ENCODE peak calls at places on chromosomes 7 and 10, in nine cellular contexts. One of them, this sample, is unnamed.

GRCh38 chr7:20284398-20285143 is 46.1 kb upstream of the ITGB8 start:
- DNase-seq in stomach: no peak
- DNase-seq in cardiac muscle cell: no peak
- DNase-seq in adipocyte: no peak
- DNase-seq in right atrium auricular region: no peak
- DNase-seq in sigmoid colon: no peak
- DNase-seq in PC-3: no peak
- DNase-seq in naive thymus-derived CD4-positive, alpha-beta T cell: no peak
- DNase-seq in heart left ventricle: no peak
- DNase-seq in this sample: no peak

GRCh38 chr7:78151229-78151628 is 352.7 kb downstream of the PHTF2 start:
- DNase-seq in stomach: no peak
- DNase-seq in cardiac muscle cell: peak; percentile 53
- DNase-seq in adipocyte: peak; percentile 84
- DNase-seq in right atrium auricular region: no peak
- DNase-seq in sigmoid colon: no peak
- DNase-seq in PC-3: no peak
- DNase-seq in naive thymus-derived CD4-positive, alpha-beta T cell: no peak
- DNase-seq in heart left ventricle: no peak
- DNase-seq in this sample: no peak

GRCh38 chr7:124813962-124814798 is 48.6 kb upstream of the GPR37 start:
- DNase-seq in stomach: no peak
- DNase-seq in cardiac muscle cell: no peak
- DNase-seq in adipocyte: no peak
- DNase-seq in right atrium auricular region: no peak
- DNase-seq in sigmoid colon: no peak
- DNase-seq in PC-3: no peak
- DNase-seq in naive thymus-derived CD4-positive, alpha-beta T cell: no peak
- DNase-seq in heart left ventricle: no peak
- DNase-seq in this sample: no peak

GRCh38 chr7:33500590-33500989 is 371.2 kb downstream of the BBS9 start:
- DNase-seq in stomach: no peak
- DNase-seq in cardiac muscle cell: peak; percentile 23
- DNase-seq in adipocyte: no peak
- DNase-seq in right atrium auricular region: no peak
- DNase-seq in sigmoid colon: no peak
- DNase-seq in PC-3: no peak
- DNase-seq in naive thymus-derived CD4-positive, alpha-beta T cell: no peak
- DNase-seq in heart left ventricle: no peak
- DNase-seq in this sample: no peak

GRCh38 chr10:52649471-52649870 is 123.1 kb downstream of the MBL2 start:
- DNase-seq in stomach: no peak
- DNase-seq in cardiac muscle cell: no peak
- DNase-seq in adipocyte: no peak
- DNase-seq in right atrium auricular region: no peak
- DNase-seq in sigmoid colon: no peak
- DNase-seq in PC-3: no peak
- DNase-seq in naive thymus-derived CD4-positive, alpha-beta T cell: no peak
- DNase-seq in heart left ventricle: no peak
- DNase-seq in this sample: no peak

GRCh38 chr10:15504101-15504840 is 133.2 kb upstream of the FAM171A1 start:
- DNase-seq in stomach: no peak
- DNase-seq in cardiac muscle cell: peak; percentile 52
- DNase-seq in adipocyte: peak; percentile 76
- DNase-seq in right atrium auricular region: no peak
- DNase-seq in sigmoid colon: no peak
- DNase-seq in PC-3: no peak
- DNase-seq in naive thymus-derived CD4-positive, alpha-beta T cell: no peak
- DNase-seq in heart left ventricle: no peak
- DNase-seq in this sample: no peak

GRCh38 chr7:78677391-78677790 is 776.1 kb downstream of the MAGI2 start:
- DNase-seq in stomach: no peak
- DNase-seq in cardiac muscle cell: no peak
- DNase-seq in adipocyte: peak; percentile 7
- DNase-seq in right atrium auricular region: no peak
- DNase-seq in sigmoid colon: no peak
- DNase-seq in PC-3: no peak
- DNase-seq in naive thymus-derived CD4-positive, alpha-beta T cell: no peak
- DNase-seq in heart left ventricle: no peak
- DNase-seq in this sample: no peak

GRCh38 chr7:40802497-40802896 is 667.7 kb downstream of the SUGCT start:
- DNase-seq in stomach: no peak
- DNase-seq in cardiac muscle cell: no peak
- DNase-seq in adipocyte: no peak
- DNase-seq in right atrium auricular region: no peak
- DNase-seq in sigmoid colon: no peak
- DNase-seq in PC-3: no peak
- DNase-seq in naive thymus-derived CD4-positive, alpha-beta T cell: no peak
- DNase-seq in heart left ventricle: no peak
- DNase-seq in this sample: no peak

GRCh38 chr10:50595785-50596184 is 28.0 kb downstream of the SGMS1 start:
- DNase-seq in stomach: no peak
- DNase-seq in cardiac muscle cell: no peak
- DNase-seq in adipocyte: no peak
- DNase-seq in right atrium auricular region: no peak
- DNase-seq in sigmoid colon: no peak
- DNase-seq in PC-3: no peak
- DNase-seq in naive thymus-derived CD4-positive, alpha-beta T cell: no peak
- DNase-seq in heart left ventricle: no peak
- DNase-seq in this sample: no peak

GRCh38 chr7:8481752-8482446 is 48.5 kb downstream of the NXPH1 start:
- DNase-seq in stomach: no peak
- DNase-seq in cardiac muscle cell: no peak
- DNase-seq in adipocyte: no peak
- DNase-seq in right atrium auricular region: no peak
- DNase-seq in sigmoid colon: no peak
- DNase-seq in PC-3: no peak
- DNase-seq in naive thymus-derived CD4-positive, alpha-beta T cell: no peak
- DNase-seq in heart left ventricle: peak; percentile 13
- DNase-seq in this sample: no peak

GRCh38 chr10:47453435-47454293 is 30.3 kb downstream of the ANXA8 start:
- DNase-seq in stomach: no peak
- DNase-seq in cardiac muscle cell: no peak
- DNase-seq in adipocyte: no peak
- DNase-seq in right atrium auricular region: no peak
- DNase-seq in sigmoid colon: no peak
- DNase-seq in PC-3: no peak
- DNase-seq in naive thymus-derived CD4-positive, alpha-beta T cell: no peak
- DNase-seq in heart left ventricle: no peak
- DNase-seq in this sample: no peak

GRCh38 chr7:76262683-76263402 is 39.6 kb upstream of the HSPB1 start:
- DNase-seq in stomach: peak; percentile 72
- DNase-seq in cardiac muscle cell: peak; percentile 80
- DNase-seq in adipocyte: peak; percentile 78
- DNase-seq in right atrium auricular region: no peak
- DNase-seq in sigmoid colon: no peak
- DNase-seq in PC-3: peak; percentile 73
- DNase-seq in naive thymus-derived CD4-positive, alpha-beta T cell: no peak
- DNase-seq in heart left ventricle: no peak
- DNase-seq in this sample: peak; percentile 80

GRCh38 chr7:47379629-47380324 is 202.1 kb downstream of the TNS3 start:
- DNase-seq in stomach: peak; percentile 92
- DNase-seq in cardiac muscle cell: peak; percentile 82
- DNase-seq in adipocyte: peak; percentile 76
- DNase-seq in right atrium auricular region: peak; percentile 70
- DNase-seq in sigmoid colon: peak; percentile 73
- DNase-seq in PC-3: peak; percentile 83
- DNase-seq in naive thymus-derived CD4-positive, alpha-beta T cell: no peak
- DNase-seq in heart left ventricle: peak; percentile 77
- DNase-seq in this sample: no peak

GRCh38 chr10:114095676-114096331 is 52.1 kb downstream of the ADRB1 start:
- DNase-seq in stomach: no peak
- DNase-seq in cardiac muscle cell: no peak
- DNase-seq in adipocyte: peak; percentile 33
- DNase-seq in right atrium auricular region: no peak
- DNase-seq in sigmoid colon: no peak
- DNase-seq in PC-3: no peak
- DNase-seq in naive thymus-derived CD4-positive, alpha-beta T cell: no peak
- DNase-seq in heart left ventricle: no peak
- DNase-seq in this sample: no peak

GRCh38 chr10:114102253-114102652 is 58.6 kb downstream of the ADRB1 start:
- DNase-seq in stomach: no peak
- DNase-seq in cardiac muscle cell: peak; percentile 24
- DNase-seq in adipocyte: peak; percentile 15
- DNase-seq in right atrium auricular region: no peak
- DNase-seq in sigmoid colon: no peak
- DNase-seq in PC-3: no peak
- DNase-seq in naive thymus-derived CD4-positive, alpha-beta T cell: no peak
- DNase-seq in heart left ventricle: no peak
- DNase-seq in this sample: no peak

GRCh38 chr10:114100848-114101741 is 57.4 kb downstream of the ADRB1 start:
- DNase-seq in stomach: no peak
- DNase-seq in cardiac muscle cell: peak; percentile 72
- DNase-seq in adipocyte: peak; percentile 49
- DNase-seq in right atrium auricular region: no peak
- DNase-seq in sigmoid colon: no peak
- DNase-seq in PC-3: peak; percentile 23
- DNase-seq in naive thymus-derived CD4-positive, alpha-beta T cell: no peak
- DNase-seq in heart left ventricle: peak; percentile 35
- DNase-seq in this sample: no peak

GRCh38 chr10:114094795-114095194 is 51.1 kb downstream of the ADRB1 start:
- DNase-seq in stomach: no peak
- DNase-seq in cardiac muscle cell: no peak
- DNase-seq in adipocyte: no peak
- DNase-seq in right atrium auricular region: no peak
- DNase-seq in sigmoid colon: no peak
- DNase-seq in PC-3: no peak
- DNase-seq in naive thymus-derived CD4-positive, alpha-beta T cell: no peak
- DNase-seq in heart left ventricle: no peak
- DNase-seq in this sample: no peak

DNA sequence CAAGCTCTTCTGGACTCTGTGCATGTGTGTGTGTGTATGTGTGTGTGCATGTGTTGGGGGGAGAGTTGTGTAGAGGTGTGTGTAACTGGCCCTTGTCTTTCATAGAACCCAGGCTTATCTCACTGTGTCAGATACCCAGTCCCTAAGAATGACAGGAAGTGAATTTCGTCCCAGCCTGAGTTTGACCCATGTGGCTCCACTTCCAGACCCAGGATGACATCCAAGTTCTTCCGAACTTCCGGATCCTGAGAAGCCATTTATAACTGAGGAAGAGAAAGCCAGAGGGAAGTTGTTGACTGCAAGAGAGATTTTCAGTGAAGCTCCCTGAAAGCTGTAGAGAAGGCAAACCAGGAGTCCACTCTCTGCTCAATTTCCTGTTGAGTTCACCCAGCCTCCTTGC is 53.2 kb downstream of the ADRB1 start:
- DNase-seq in stomach: no peak
- DNase-seq in cardiac muscle cell: no peak
- DNase-seq in adipocyte: no peak
- DNase-seq in right atrium auricular region: no peak
- DNase-seq in sigmoid colon: no peak
- DNase-seq in PC-3: no peak
- DNase-seq in naive thymus-derived CD4-positive, alpha-beta T cell: no peak
- DNase-seq in heart left ventricle: no peak
- DNase-seq in this sample: no peak
- H3K4me3 ChIP-seq in stomach: no peak overlapping the region
- H3K4me3 ChIP-seq in cardiac muscle cell: no peak overlapping the region
- H3K4me3 ChIP-seq in adipocyte: no peak overlapping the region
- H3K4me3 ChIP-seq in right atrium auricular region: no peak overlapping the region
- H3K4me3 ChIP-seq in sigmoid colon: no peak overlapping the region
- H3K4me3 ChIP-seq in PC-3: no peak overlapping the region
- H3K4me3 ChIP-seq in naive thymus-derived CD4-positive, alpha-beta T cell: no peak overlapping the region
- H3K4me3 ChIP-seq in heart left ventricle: no peak overlapping the region
- H3K4me3 ChIP-seq in this sample: no peak overlapping the region

DNA sequence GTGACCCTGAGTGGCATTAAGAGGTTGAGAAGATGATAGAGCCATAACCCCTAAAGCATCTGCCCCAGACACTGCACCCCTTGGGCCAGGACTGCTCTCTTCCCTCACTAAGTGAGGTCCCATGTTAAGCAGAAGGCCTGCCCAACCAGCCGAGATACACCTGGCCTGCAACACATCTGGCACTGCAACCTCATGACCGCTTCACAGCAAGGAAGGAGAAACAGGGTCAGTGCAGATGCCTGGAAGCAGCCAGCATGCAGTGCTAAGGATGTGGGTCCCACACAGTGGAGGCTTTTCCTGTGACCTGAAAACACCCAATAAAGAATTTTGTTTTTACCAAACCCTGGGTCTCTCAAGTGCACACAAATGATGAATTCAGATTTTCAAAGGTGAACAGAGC is 7.4 kb downstream of the NOD1 start:
- DNase-seq in stomach: no peak
- DNase-seq in cardiac muscle cell: no peak
- DNase-seq in adipocyte: no peak
- DNase-seq in right atrium auricular region: peak; percentile 61
- DNase-seq in sigmoid colon: peak; percentile 81
- DNase-seq in PC-3: no peak
- DNase-seq in naive thymus-derived CD4-positive, alpha-beta T cell: no peak
- DNase-seq in heart left ventricle: no peak
- DNase-seq in this sample: no peak
- H3K4me1 ChIP-seq in stomach: peaks cover 93% of the 10 kb centered on the region
- H3K4me1 ChIP-seq in cardiac muscle cell: peaks cover 82% of the 10 kb centered on the region
- H3K4me1 ChIP-seq in adipocyte: peaks cover 93% of the 10 kb centered on the region
- H3K4me1 ChIP-seq in right atrium auricular region: peaks cover 97% of the 10 kb centered on the region
- H3K4me1 ChIP-seq in sigmoid colon: peaks cover 67% of the 10 kb centered on the region
- H3K4me1 ChIP-seq in PC-3: peaks cover 4% of the 10 kb centered on the region
- H3K4me1 ChIP-seq in naive thymus-derived CD4-positive, alpha-beta T cell: peaks cover 22% of the 10 kb centered on the region
- H3K4me1 ChIP-seq in heart left ventricle: peaks cover 85% of the 10 kb centered on the region
- H3K4me1 ChIP-seq in this sample: peaks cover 4% of the 10 kb centered on the region

DNA sequence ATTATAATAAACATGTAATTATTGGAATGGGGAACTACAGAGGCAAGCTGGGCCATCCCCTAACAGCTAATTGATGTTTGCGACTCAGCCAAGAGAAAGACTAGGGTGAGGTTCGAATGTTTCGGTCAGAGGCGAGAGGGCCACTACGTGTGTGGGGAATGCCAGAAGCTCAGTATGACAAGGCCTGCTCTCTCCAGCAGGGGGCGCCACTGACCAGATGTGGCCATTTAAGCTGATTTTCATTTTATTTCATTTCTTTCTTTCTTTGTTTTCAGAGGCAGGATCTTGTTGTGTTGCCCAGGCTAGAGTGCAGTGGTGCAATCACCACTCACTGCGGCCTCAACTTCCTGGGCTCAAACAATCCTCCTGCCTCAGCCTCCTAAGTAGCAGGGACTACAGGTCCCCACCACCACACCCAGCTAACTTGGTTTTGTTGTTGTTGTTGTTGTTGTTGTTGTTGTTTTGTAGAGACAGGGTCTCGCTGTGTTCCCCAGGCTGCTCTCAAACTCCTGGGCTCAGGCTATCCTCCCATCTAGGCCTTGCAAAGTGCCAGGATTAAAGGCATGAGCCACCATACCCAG is 38.1 kb downstream of the TMEM130 start:
- DNase-seq in stomach: no peak
- DNase-seq in cardiac muscle cell: no peak
- DNase-seq in adipocyte: peak; percentile 41
- DNase-seq in right atrium auricular region: no peak
- DNase-seq in sigmoid colon: no peak
- DNase-seq in PC-3: peak; percentile 25
- DNase-seq in naive thymus-derived CD4-positive, alpha-beta T cell: no peak
- DNase-seq in heart left ventricle: no peak
- DNase-seq in this sample: peak; percentile 29
- H3K27me3 ChIP-seq in stomach: peaks cover 18% of the 10 kb centered on the region
- H3K27me3 ChIP-seq in cardiac muscle cell: no peaks in the 10 kb centered on the region
- H3K27me3 ChIP-seq in adipocyte: peaks cover 41% of the 10 kb centered on the region
- H3K27me3 ChIP-seq in right atrium auricular region: no peaks in the 10 kb centered on the region
- H3K27me3 ChIP-seq in sigmoid colon: no peaks in the 10 kb centered on the region
- H3K27me3 ChIP-seq in PC-3: no peaks in the 10 kb centered on the region
- H3K27me3 ChIP-seq in naive thymus-derived CD4-positive, alpha-beta T cell: no peaks in the 10 kb centered on the region
- H3K27me3 ChIP-seq in heart left ventricle: no peaks in the 10 kb centered on the region
- H3K27me3 ChIP-seq in this sample: no peaks in the 10 kb centered on the region

GRCh38 chr10:62054825-62055224 is 153.3 kb downstream of the ARID5B start:
- DNase-seq in stomach: no peak
- DNase-seq in cardiac muscle cell: no peak
- DNase-seq in adipocyte: no peak
- DNase-seq in right atrium auricular region: no peak
- DNase-seq in sigmoid colon: no peak
- DNase-seq in PC-3: no peak
- DNase-seq in naive thymus-derived CD4-positive, alpha-beta T cell: no peak
- DNase-seq in heart left ventricle: no peak
- DNase-seq in this sample: no peak
- H3K4me3 ChIP-seq in stomach: peak overlapping the region; percentile 39
- H3K4me3 ChIP-seq in cardiac muscle cell: no peak overlapping the region
- H3K4me3 ChIP-seq in adipocyte: peak overlapping the region; percentile 99
- H3K4me3 ChIP-seq in right atrium auricular region: peak overlapping the region; percentile 3
- H3K4me3 ChIP-seq in sigmoid colon: peak overlapping the region; percentile 6
- H3K4me3 ChIP-seq in PC-3: no peak overlapping the region
- H3K4me3 ChIP-seq in naive thymus-derived CD4-positive, alpha-beta T cell: no peak overlapping the region
- H3K4me3 ChIP-seq in heart left ventricle: no peak overlapping the region
- H3K4me3 ChIP-seq in this sample: no peak overlapping the region

This sample was measured in Caco-2.